ENCODE peak calls at places on chromosomes 1 and 21, in five cellular contexts. I, J, T, B and C are unnamed samples.

GRCh38 chr1:193275773-193276172 is 89.4 kb upstream of the B3GALT2 start:
- DNase-seq in I (no peak), J (no peak), T (no peak), B (no peak), C (no peak)

GRCh38 chr1:245585252-245585959 is 430.6 kb downstream of the KIF26B start:
- DNase-seq in I (no peak), J (no peak), T (no peak), B (peak), C (no peak)

GRCh38 chr21:33205476-33205875 is 24.3 kb upstream of the IFNAR2 start:
- DNase-seq in I (no peak), J (no peak), T (peak), B (no peak), C (no peak)

GRCh38 chr1:25232866-25233784 is 823 bp upstream of the SYF2 start:
- DNase-seq in I (peak), J (peak), T (peak), B (peak), C (peak)

GRCh38 chr1:81254560-81254959 is 546.2 kb upstream of the ADGRL2 start:
- DNase-seq in I (no peak), J (no peak), T (no peak), B (peak), C (no peak)

GRCh38 chr1:205041998-205042910 is 758 bp upstream of the CNTN2 start:
- DNase-seq in I (no peak), J (no peak), T (no peak), B (no peak), C (no peak)

GRCh38 chr1:216064643-216065042 is 358.6 kb downstream of the USH2A start:
- DNase-seq in I (no peak), J (no peak), T (no peak), B (no peak), C (no peak)

GRCh38 chr1:79226963-79227362 is 220.4 kb upstream of the ADGRL4 start:
- DNase-seq in I (no peak), J (no peak), T (no peak), B (no peak), C (no peak)

GRCh38 chr1:183030053-183030452 is 6.8 kb downstream of the LAMC1 start:
- DNase-seq in I (no peak), J (no peak), T (peak), B (peak), C (no peak)

GRCh38 chr1:33265780-33266605 is 9.7 kb downstream of the ZNF362 start:
- DNase-seq in I (no peak), J (no peak), T (no peak), B (no peak), C (no peak)

GRCh38 chr21:16179732-16180131 is 449.9 kb downstream of the USP25 start:
- DNase-seq in I (no peak), J (no peak), T (no peak), B (no peak), C (no peak)

GRCh38 chr1:20540281-20540680 is 12.1 kb upstream of the FAM43B start:
- DNase-seq in I (no peak), J (no peak), T (no peak), B (no peak), C (no peak)

GRCh38 chr1:222815367-222815765 is 527 bp downstream of the DISP1 start:
- DNase-seq in I (peak), J (no peak), T (peak), B (peak), C (no peak)

GRCh38 chr1:74847720-74848119 is 114.8 kb downstream of the TYW3 start:
- DNase-seq in I (no peak), J (no peak), T (no peak), B (no peak), C (no peak)

GRCh38 chr1:53116933-53117332 is 25.5 kb downstream of the SLC1A7 start:
- DNase-seq in I (no peak), J (no peak), T (no peak), B (no peak), C (no peak)

GRCh38 chr1:67888707-67889106 is 55.4 kb upstream of the GNG12 start:
- DNase-seq in I (no peak), J (no peak), T (no peak), B (peak), C (no peak)

GRCh38 chr1:98761238-98761637 is 99.7 kb downstream of the SNX7 start:
- DNase-seq in I (no peak), J (no peak), T (no peak), B (no peak), C (no peak)

GRCh38 chr21:44013380-44014088 is 1.4 kb downstream of the TRAPPC10 start:
- DNase-seq in I (no peak), J (no peak), T (no peak), B (no peak), C (no peak)

GRCh38 chr1:219928791-219929118 is 398 bp upstream of the SLC30A10 start:
- DNase-seq in I (no peak), J (no peak), T (no peak), B (no peak), C (no peak)

GRCh38 chr1:210949039-210949438 is 184.9 kb downstream of the KCNH1 start:
- DNase-seq in I (no peak), J (no peak), T (no peak), B (no peak), C (no peak)

GRCh38 chr1:89582571-89582970 is 50.3 kb upstream of the LRRC8C start:
- DNase-seq in I (no peak), J (no peak), T (no peak), B (no peak), C (no peak)

GRCh38 chr1:179303173-179303572 is 9.6 kb downstream of the SOAT1 start:
- DNase-seq in I (no peak), J (no peak), T (no peak), B (no peak), C (no peak)

GRCh38 chr1:235533476-235534168 is 29.4 kb upstream of the B3GALNT2 start:
- DNase-seq in I (no peak), J (no peak), T (no peak), B (peak), C (no peak)

GRCh38 chr21:16455978-16456377 is 726.2 kb downstream of the USP25 start:
- DNase-seq in I (no peak), J (no peak), T (no peak), B (no peak), C (no peak)

GRCh38 chr1:117608213-117608612 is 2.4 kb downstream of the TENT5C start:
- DNase-seq in I (no peak), J (no peak), T (no peak), B (no peak), C (no peak)
- H3K4me3 ChIP-seq in I (no peak), J (no peak), T (peak), B (no peak), C (peak)

DNA sequence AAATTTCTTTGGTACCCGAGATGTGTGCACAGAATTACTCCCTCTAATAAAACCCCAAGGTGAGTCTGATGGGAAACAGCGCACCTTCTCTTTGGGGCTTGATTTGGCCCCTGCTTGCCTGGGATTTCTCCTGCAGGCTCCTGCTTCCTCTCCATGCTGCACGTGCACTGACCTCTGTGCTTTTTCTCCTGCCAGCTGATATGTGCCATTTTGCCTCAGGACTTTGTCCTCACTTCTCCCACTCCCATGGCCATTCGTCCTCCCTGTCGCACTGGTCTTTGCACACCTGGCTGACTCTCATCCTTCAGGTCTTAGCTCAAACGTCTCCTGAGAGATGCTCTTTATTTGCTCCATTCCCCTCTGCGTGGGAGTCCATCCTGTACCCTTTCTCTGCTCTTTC is 1.2 kb downstream of the CBR1 start:
- DNase-seq in I (no peak), J (no peak), T (no peak), B (no peak), C (no peak)
- H3K4me3 ChIP-seq in I (peak), J (peak), T (no peak), B (peak), C (peak)

GRCh38 chr1:41582851-41583657 is 98.6 kb upstream of the EDN2 start:
- DNase-seq in I (no peak), J (no peak), T (no peak), B (no peak), C (no peak)
- H3K4me3 ChIP-seq in I (no peak), J (no peak), T (no peak), B (no peak), C (no peak)

GRCh38 chr1:19079983-19080472 is 123.6 kb upstream of the IFFO2 start:
- DNase-seq in I (no peak), J (no peak), T (no peak), B (no peak), C (no peak)

GRCh38 chr1:19080715-19081114 is 124.2 kb upstream of the IFFO2 start:
- DNase-seq in I (no peak), J (no peak), T (no peak), B (peak), C (no peak)

GRCh38 chr1:19081218-19081893 is 124.9 kb upstream of the IFFO2 start:
- DNase-seq in I (peak), J (no peak), T (peak), B (peak), C (no peak)

GRCh38 chr1:19078503-19078902 is 122.0 kb upstream of the IFFO2 start:
- DNase-seq in I (no peak), J (no peak), T (no peak), B (no peak), C (no peak)

GRCh38 chr1:19079541-19079940 is 123.1 kb upstream of the IFFO2 start:
- DNase-seq in I (no peak), J (no peak), T (no peak), B (no peak), C (no peak)
- H3K4me3 ChIP-seq in I (no peak), J (no peak), T (no peak), B (no peak), C (no peak)

GRCh38 chr1:217564833-217565232 is 66.1 kb downstream of the GPATCH2 start:
- DNase-seq in I (no peak), J (no peak), T (no peak), B (no peak), C (no peak)

GRCh38 chr1:217562229-217562878 is 68.5 kb downstream of the GPATCH2 start:
- DNase-seq in I (no peak), J (no peak), T (no peak), B (peak), C (no peak)

GRCh38 chr1:217561446-217561845 is 69.4 kb downstream of the GPATCH2 start:
- DNase-seq in I (no peak), J (no peak), T (no peak), B (peak), C (no peak)

GRCh38 chr1:217568200-217568599 is 62.7 kb downstream of the GPATCH2 start:
- DNase-seq in I (no peak), J (no peak), T (no peak), B (no peak), C (no peak)

DNA sequence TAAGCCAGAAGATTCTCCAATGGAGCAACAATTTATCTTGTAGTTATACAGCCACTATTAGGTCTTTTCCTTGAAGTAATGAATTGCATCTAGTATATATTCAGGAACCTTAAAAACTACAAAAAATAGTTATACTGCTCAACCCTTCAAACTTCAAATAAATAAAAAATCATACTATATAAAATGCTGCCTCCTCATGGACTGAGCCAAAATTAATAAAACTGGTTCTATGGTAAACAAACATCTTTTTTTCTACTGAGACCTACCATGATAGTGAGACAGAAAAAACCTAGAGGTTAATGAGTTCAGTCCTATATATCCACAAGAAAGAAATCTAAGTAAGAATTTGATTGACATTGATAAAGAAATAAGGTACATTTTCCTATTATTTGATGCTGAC is 67.7 kb downstream of the GPATCH2 start:
- DNase-seq in I (no peak), J (no peak), T (no peak), B (no peak), C (no peak)
- H3K4me3 ChIP-seq in I (no peak), J (no peak), T (no peak), B (no peak), C (no peak)

DNA sequence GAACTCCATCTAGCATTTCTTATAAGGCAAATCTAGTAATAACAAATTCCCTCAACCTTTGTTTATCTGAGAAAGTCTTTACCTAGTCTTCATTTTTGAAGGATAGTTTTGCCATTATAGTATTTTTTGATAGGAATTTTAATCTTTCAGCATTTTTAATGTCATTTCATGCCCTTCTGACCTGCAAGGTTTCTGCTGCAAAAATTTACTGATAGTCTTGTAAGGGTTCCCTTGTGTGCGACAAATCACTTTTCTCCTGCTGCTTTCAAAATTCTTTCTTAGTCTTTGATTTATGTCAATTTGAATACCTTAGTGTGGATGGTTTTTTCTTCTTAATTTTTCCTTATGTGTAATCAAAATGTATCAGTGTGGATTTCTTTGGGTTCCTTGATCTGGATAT is 297.5 kb upstream of the FAM78B start:
- DNase-seq in I (no peak), J (no peak), T (no peak), B (no peak), C (no peak)
- H3K4me3 ChIP-seq in I (no peak), J (no peak), T (no peak), B (no peak), C (no peak)

GRCh38 chr1:239998312-239998649 is 93.4 kb upstream of the FMN2 start:
- DNase-seq in I (no peak), J (no peak), T (no peak), B (no peak), C (no peak)
- H3K4me3 ChIP-seq in I (peak), J (no peak), T (peak), B (no peak), C (peak)